ENCODE peak calls at places on chromosomes 4 and X, in nine cellular contexts. One of them, this sample, is unnamed.

GRCh38 chr4:128803783-128804182 is 5.7 kb upstream of the JADE1 start:
- DNase-seq in pancreas: no peak
- DNase-seq in uterus: no peak
- DNase-seq in stomach: no peak
- DNase-seq in GM23338: no peak
- DNase-seq in cardiac muscle cell: no peak
- DNase-seq in CD8-positive, alpha-beta T cell: no peak
- DNase-seq in tibial nerve: no peak
- DNase-seq in fibroblast of lung: no peak
- DNase-seq in this sample: no peak

GRCh38 chrX:17521871-17522693 is 147.1 kb downstream of the NHS start:
- DNase-seq in pancreas: no peak
- DNase-seq in uterus: no peak
- DNase-seq in stomach: no peak
- DNase-seq in GM23338: peak
- DNase-seq in cardiac muscle cell: peak
- DNase-seq in CD8-positive, alpha-beta T cell: no peak
- DNase-seq in tibial nerve: no peak
- DNase-seq in fibroblast of lung: peak
- DNase-seq in this sample: no peak

GRCh38 chr4:16667464-16667863 is 231.0 kb downstream of the LDB2 start:
- DNase-seq in pancreas: no peak
- DNase-seq in uterus: no peak
- DNase-seq in stomach: no peak
- DNase-seq in GM23338: no peak
- DNase-seq in cardiac muscle cell: no peak
- DNase-seq in CD8-positive, alpha-beta T cell: no peak
- DNase-seq in tibial nerve: no peak
- DNase-seq in fibroblast of lung: peak
- DNase-seq in this sample: no peak

GRCh38 chr4:22778547-22779163 is 85.9 kb downstream of the GBA3 start:
- DNase-seq in pancreas: no peak
- DNase-seq in uterus: no peak
- DNase-seq in stomach: no peak
- DNase-seq in GM23338: peak
- DNase-seq in cardiac muscle cell: no peak
- DNase-seq in CD8-positive, alpha-beta T cell: no peak
- DNase-seq in tibial nerve: no peak
- DNase-seq in fibroblast of lung: no peak
- DNase-seq in this sample: no peak

GRCh38 chr4:25112349-25113008 is 47.8 kb downstream of the SEPSECS start:
- DNase-seq in pancreas: no peak
- DNase-seq in uterus: peak
- DNase-seq in stomach: no peak
- DNase-seq in GM23338: no peak
- DNase-seq in cardiac muscle cell: no peak
- DNase-seq in CD8-positive, alpha-beta T cell: no peak
- DNase-seq in tibial nerve: no peak
- DNase-seq in fibroblast of lung: peak
- DNase-seq in this sample: no peak

GRCh38 chr4:1010522-1011021 is 854 bp upstream of the FGFRL1 start:
- DNase-seq in pancreas: peak
- DNase-seq in uterus: peak
- DNase-seq in stomach: peak
- DNase-seq in GM23338: peak
- DNase-seq in cardiac muscle cell: no peak
- DNase-seq in CD8-positive, alpha-beta T cell: peak
- DNase-seq in tibial nerve: peak
- DNase-seq in fibroblast of lung: peak
- DNase-seq in this sample: peak

GRCh38 chrX:132489256-132490085 is 633 bp upstream of the MBNL3 start:
- DNase-seq in pancreas: peak
- DNase-seq in uterus: peak
- DNase-seq in stomach: peak
- DNase-seq in GM23338: peak
- DNase-seq in cardiac muscle cell: peak
- DNase-seq in CD8-positive, alpha-beta T cell: peak
- DNase-seq in tibial nerve: peak
- DNase-seq in fibroblast of lung: peak
- DNase-seq in this sample: no peak

GRCh38 chr4:153393397-153393796 is 48.9 kb downstream of the MND1 start:
- DNase-seq in pancreas: peak
- DNase-seq in uterus: no peak
- DNase-seq in stomach: no peak
- DNase-seq in GM23338: no peak
- DNase-seq in cardiac muscle cell: no peak
- DNase-seq in CD8-positive, alpha-beta T cell: no peak
- DNase-seq in tibial nerve: no peak
- DNase-seq in fibroblast of lung: peak
- DNase-seq in this sample: peak

GRCh38 chrX:103343105-103343504 is 13.1 kb downstream of the TCEAL7 start:
- DNase-seq in pancreas: peak
- DNase-seq in uterus: peak
- DNase-seq in stomach: peak
- DNase-seq in GM23338: peak
- DNase-seq in cardiac muscle cell: peak
- DNase-seq in CD8-positive, alpha-beta T cell: peak
- DNase-seq in tibial nerve: peak
- DNase-seq in fibroblast of lung: peak
- DNase-seq in this sample: no peak

GRCh38 chrX:97039363-97040029 is 155.8 kb downstream of the RPA4 start:
- DNase-seq in pancreas: peak
- DNase-seq in uterus: peak
- DNase-seq in stomach: peak
- DNase-seq in GM23338: no peak
- DNase-seq in cardiac muscle cell: no peak
- DNase-seq in CD8-positive, alpha-beta T cell: no peak
- DNase-seq in tibial nerve: no peak
- DNase-seq in fibroblast of lung: peak
- DNase-seq in this sample: no peak

GRCh38 chr4:8229341-8229975 is 30.4 kb downstream of the SH3TC1 start:
- DNase-seq in pancreas: no peak
- DNase-seq in uterus: no peak
- DNase-seq in stomach: no peak
- DNase-seq in GM23338: no peak
- DNase-seq in cardiac muscle cell: no peak
- DNase-seq in CD8-positive, alpha-beta T cell: no peak
- DNase-seq in tibial nerve: no peak
- DNase-seq in fibroblast of lung: no peak
- DNase-seq in this sample: no peak

GRCh38 chr4:164212134-164212533 is 541.8 kb upstream of the SMIM31 start:
- DNase-seq in pancreas: no peak
- DNase-seq in uterus: no peak
- DNase-seq in stomach: no peak
- DNase-seq in GM23338: no peak
- DNase-seq in cardiac muscle cell: no peak
- DNase-seq in CD8-positive, alpha-beta T cell: no peak
- DNase-seq in tibial nerve: no peak
- DNase-seq in fibroblast of lung: no peak
- DNase-seq in this sample: no peak
- H3K27ac ChIP-seq in pancreas: no peak
- H3K27ac ChIP-seq in uterus: no peak
- H3K27ac ChIP-seq in stomach: no peak
- H3K27ac ChIP-seq in GM23338: no peak
- H3K27ac ChIP-seq in cardiac muscle cell: no peak
- H3K27ac ChIP-seq in CD8-positive, alpha-beta T cell: no peak
- H3K27ac ChIP-seq in tibial nerve: no peak
- H3K27ac ChIP-seq in fibroblast of lung: no peak
- H3K27ac ChIP-seq in this sample: no peak

GRCh38 chr4:111842336-111842735 is 302.9 kb upstream of the FAM241A start:
- DNase-seq in pancreas: no peak
- DNase-seq in uterus: no peak
- DNase-seq in stomach: no peak
- DNase-seq in GM23338: no peak
- DNase-seq in cardiac muscle cell: no peak
- DNase-seq in CD8-positive, alpha-beta T cell: no peak
- DNase-seq in tibial nerve: no peak
- DNase-seq in fibroblast of lung: no peak
- DNase-seq in this sample: no peak

GRCh38 chr4:111849726-111850284 is 295.4 kb upstream of the FAM241A start:
- DNase-seq in pancreas: no peak
- DNase-seq in uterus: no peak
- DNase-seq in stomach: no peak
- DNase-seq in GM23338: no peak
- DNase-seq in cardiac muscle cell: no peak
- DNase-seq in CD8-positive, alpha-beta T cell: no peak
- DNase-seq in tibial nerve: no peak
- DNase-seq in fibroblast of lung: no peak
- DNase-seq in this sample: no peak

GRCh38 chr4:111847256-111848108 is 297.8 kb upstream of the FAM241A start:
- DNase-seq in pancreas: no peak
- DNase-seq in uterus: no peak
- DNase-seq in stomach: no peak
- DNase-seq in GM23338: peak
- DNase-seq in cardiac muscle cell: no peak
- DNase-seq in CD8-positive, alpha-beta T cell: no peak
- DNase-seq in tibial nerve: no peak
- DNase-seq in fibroblast of lung: peak
- DNase-seq in this sample: no peak
- TF ChIP-seq CTCF in pancreas: no peak
- TF ChIP-seq CTCF in uterus: no peak
- TF ChIP-seq CTCF in stomach: no peak
- TF ChIP-seq CTCF in GM23338: peak
- TF ChIP-seq CTCF in cardiac muscle cell: no peak
- TF ChIP-seq CTCF in CD8-positive, alpha-beta T cell: no peak
- TF ChIP-seq CTCF in tibial nerve: no peak
- TF ChIP-seq CTCF in fibroblast of lung: peak
- TF ChIP-seq CTCF in this sample: no peak

GRCh38 chr4:11623726-11624037 is 195.0 kb upstream of the HS3ST1 start:
- DNase-seq in pancreas: no peak
- DNase-seq in uterus: peak
- DNase-seq in stomach: peak
- DNase-seq in GM23338: peak
- DNase-seq in cardiac muscle cell: peak
- DNase-seq in CD8-positive, alpha-beta T cell: no peak
- DNase-seq in tibial nerve: no peak
- DNase-seq in fibroblast of lung: peak
- DNase-seq in this sample: no peak
- H3K27ac ChIP-seq in pancreas: no peak
- H3K27ac ChIP-seq in uterus: no peak
- H3K27ac ChIP-seq in stomach: no peak
- H3K27ac ChIP-seq in GM23338: no peak
- H3K27ac ChIP-seq in cardiac muscle cell: no peak
- H3K27ac ChIP-seq in CD8-positive, alpha-beta T cell: no peak
- H3K27ac ChIP-seq in tibial nerve: no peak
- H3K27ac ChIP-seq in fibroblast of lung: no peak
- H3K27ac ChIP-seq in this sample: no peak

GRCh38 chr4:85828295-85828910 is 353.5 kb downstream of the ARHGAP24 start:
- DNase-seq in pancreas: no peak
- DNase-seq in uterus: no peak
- DNase-seq in stomach: no peak
- DNase-seq in GM23338: no peak
- DNase-seq in cardiac muscle cell: no peak
- DNase-seq in CD8-positive, alpha-beta T cell: no peak
- DNase-seq in tibial nerve: no peak
- DNase-seq in fibroblast of lung: no peak
- DNase-seq in this sample: no peak

GRCh38 chr4:85823295-85823694 is 348.3 kb downstream of the ARHGAP24 start:
- DNase-seq in pancreas: no peak
- DNase-seq in uterus: no peak
- DNase-seq in stomach: no peak
- DNase-seq in GM23338: peak
- DNase-seq in cardiac muscle cell: no peak
- DNase-seq in CD8-positive, alpha-beta T cell: no peak
- DNase-seq in tibial nerve: no peak
- DNase-seq in fibroblast of lung: peak
- DNase-seq in this sample: no peak

GRCh38 chr4:85824166-85824945 is 349.4 kb downstream of the ARHGAP24 start:
- DNase-seq in pancreas: no peak
- DNase-seq in uterus: no peak
- DNase-seq in stomach: no peak
- DNase-seq in GM23338: no peak
- DNase-seq in cardiac muscle cell: no peak
- DNase-seq in CD8-positive, alpha-beta T cell: no peak
- DNase-seq in tibial nerve: no peak
- DNase-seq in fibroblast of lung: no peak
- DNase-seq in this sample: no peak

GRCh38 chr4:85829276-85830051 is 354.5 kb downstream of the ARHGAP24 start:
- DNase-seq in pancreas: no peak
- DNase-seq in uterus: no peak
- DNase-seq in stomach: no peak
- DNase-seq in GM23338: no peak
- DNase-seq in cardiac muscle cell: no peak
- DNase-seq in CD8-positive, alpha-beta T cell: no peak
- DNase-seq in tibial nerve: no peak
- DNase-seq in fibroblast of lung: peak
- DNase-seq in this sample: no peak

DNA sequence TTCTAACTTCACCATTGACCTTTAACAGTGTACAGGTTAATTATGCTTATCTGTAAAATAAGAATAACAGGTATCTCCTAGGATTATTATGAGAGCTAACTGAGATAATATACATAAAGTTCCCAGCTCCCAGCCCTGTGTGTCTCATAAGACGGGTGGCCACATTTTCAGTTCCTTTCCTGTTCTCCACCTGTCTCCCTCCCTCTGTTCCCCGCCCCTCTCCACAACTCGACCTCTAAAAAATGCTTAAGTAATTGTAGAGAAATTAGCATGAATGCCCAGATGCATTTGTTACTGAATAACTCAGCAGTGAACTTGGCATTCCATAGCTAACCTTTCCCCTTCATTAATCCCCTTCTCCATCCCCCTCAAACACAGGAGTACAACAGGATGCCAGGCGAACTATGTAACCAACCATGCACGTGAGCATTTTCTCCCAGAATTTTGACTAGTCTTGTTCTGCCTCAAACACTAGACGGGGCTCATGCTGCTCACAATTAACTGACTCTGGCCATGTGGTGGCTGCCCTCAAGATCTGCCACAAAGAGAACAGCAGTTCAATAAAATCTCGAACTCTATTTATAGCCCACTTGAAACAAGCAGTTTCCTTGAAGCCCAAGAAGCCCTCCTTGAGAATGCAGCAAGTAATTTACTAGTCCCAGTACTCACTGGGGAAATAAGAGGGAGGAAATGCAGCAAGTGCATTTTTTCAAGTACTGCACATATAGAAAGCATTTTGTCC is 351.2 kb downstream of the ARHGAP24 start:
- DNase-seq in pancreas: peak
- DNase-seq in uterus: no peak
- DNase-seq in stomach: peak
- DNase-seq in GM23338: peak
- DNase-seq in cardiac muscle cell: peak
- DNase-seq in CD8-positive, alpha-beta T cell: no peak
- DNase-seq in tibial nerve: no peak
- DNase-seq in fibroblast of lung: peak
- DNase-seq in this sample: no peak
- TF ChIP-seq CTCF in pancreas: peak
- TF ChIP-seq CTCF in uterus: peak
- TF ChIP-seq CTCF in stomach: no peak
- TF ChIP-seq CTCF in GM23338: no peak
- TF ChIP-seq CTCF in cardiac muscle cell: no peak
- TF ChIP-seq CTCF in CD8-positive, alpha-beta T cell: no peak
- TF ChIP-seq CTCF in tibial nerve: no peak
- TF ChIP-seq CTCF in fibroblast of lung: peak
- TF ChIP-seq CTCF in this sample: peak

This sample was measured in thoracic aorta.